ENCODE peak calls at places on chromosomes 13 and 19, in four cellular contexts. One of them, this sample, is unnamed.

GRCh38 chr19:47020992-47021496 is 1.4 kb downstream of the NPAS1 start:
- DNase-seq in K562: peak
- DNase-seq in GM12878: no peak
- DNase-seq in HepG2: no peak
- DNase-seq in this sample: no peak

GRCh38 chr13:66794340-66795031 is 435.6 kb downstream of the PCDH9 start:
- DNase-seq in K562: peak
- DNase-seq in GM12878: no peak
- DNase-seq in HepG2: no peak
- DNase-seq in this sample: no peak

GRCh38 chr13:101453784-101454201 is 1.3 kb downstream of the ITGBL1 start:
- DNase-seq in K562: no peak
- DNase-seq in GM12878: no peak
- DNase-seq in HepG2: no peak
- DNase-seq in this sample: no peak

GRCh38 chr13:23859455-23859854 is 29.7 kb downstream of the MIPEP start:
- DNase-seq in K562: no peak
- DNase-seq in GM12878: no peak
- DNase-seq in HepG2: peak
- DNase-seq in this sample: peak

GRCh38 chr19:48551437-48552302 is at the start of gene SULT2B1:
- DNase-seq in K562: no peak
- DNase-seq in GM12878: no peak
- DNase-seq in HepG2: no peak
- DNase-seq in this sample: peak

GRCh38 chr19:50315773-50316448 is 13.3 kb downstream of the KCNC3 start:
- DNase-seq in K562: peak
- DNase-seq in GM12878: no peak
- DNase-seq in HepG2: no peak
- DNase-seq in this sample: peak

GRCh38 chr13:32426191-32426980 is 1.5 kb downstream of the N4BP2L1 start:
- DNase-seq in K562: no peak
- DNase-seq in GM12878: peak
- DNase-seq in HepG2: no peak
- DNase-seq in this sample: no peak

GRCh38 chr13:80131204-80131603 is 209.7 kb downstream of the SPRY2 start:
- DNase-seq in K562: no peak
- DNase-seq in GM12878: no peak
- DNase-seq in HepG2: no peak
- DNase-seq in this sample: peak

GRCh38 chr13:46676378-46676725 is 120.6 kb downstream of the ESD start:
- DNase-seq in K562: no peak
- DNase-seq in GM12878: no peak
- DNase-seq in HepG2: no peak
- DNase-seq in this sample: no peak

GRCh38 chr19:47267350-47267759 is 7.3 kb upstream of the INAFM1 start:
- DNase-seq in K562: no peak
- DNase-seq in GM12878: no peak
- DNase-seq in HepG2: no peak
- DNase-seq in this sample: no peak

GRCh38 chr13:64074989-64075474 is 2659.4 kb upstream of the PCDH20 start:
- DNase-seq in K562: no peak
- DNase-seq in GM12878: no peak
- DNase-seq in HepG2: peak
- DNase-seq in this sample: no peak

GRCh38 chr13:27211771-27212364 is 39.5 kb upstream of the RPL21 start:
- DNase-seq in K562: no peak
- DNase-seq in GM12878: no peak
- DNase-seq in HepG2: no peak
- DNase-seq in this sample: no peak

GRCh38 chr13:79673993-79674377 is 193.0 kb downstream of the NDFIP2 start:
- DNase-seq in K562: no peak
- DNase-seq in GM12878: no peak
- DNase-seq in HepG2: no peak
- DNase-seq in this sample: no peak

GRCh38 chr13:102847272-102848234 is 1.7 kb downstream of the ERCC5 start:
- DNase-seq in K562: no peak
- DNase-seq in GM12878: no peak
- DNase-seq in HepG2: no peak
- DNase-seq in this sample: peak

GRCh38 chr13:76542176-76542575 is 344.0 kb downstream of the KCTD12 start:
- DNase-seq in K562: no peak
- DNase-seq in GM12878: no peak
- DNase-seq in HepG2: no peak
- DNase-seq in this sample: no peak

GRCh38 chr13:73544175-73544574 is 485.4 kb downstream of the KLF5 start:
- DNase-seq in K562: no peak
- DNase-seq in GM12878: no peak
- DNase-seq in HepG2: no peak
- DNase-seq in this sample: no peak

GRCh38 chr19:13849991-13850909 is 26.7 kb upstream of the NANOS3 start:
- DNase-seq in K562: peak
- DNase-seq in GM12878: no peak
- DNase-seq in HepG2: peak
- DNase-seq in this sample: no peak

GRCh38 chr13:112510002-112510780 is 77.8 kb downstream of the TUBGCP3 start:
- DNase-seq in K562: peak
- DNase-seq in GM12878: no peak
- DNase-seq in HepG2: peak
- DNase-seq in this sample: peak

GRCh38 chr13:64928704-64929499 is 2301.2 kb downstream of the PCDH9 start:
- DNase-seq in K562: no peak
- DNase-seq in GM12878: no peak
- DNase-seq in HepG2: no peak
- DNase-seq in this sample: no peak

GRCh38 chr13:79287994-79288795 is 117.9 kb downstream of the RBM26 start:
- DNase-seq in K562: no peak
- DNase-seq in GM12878: no peak
- DNase-seq in HepG2: no peak
- DNase-seq in this sample: no peak

GRCh38 chr13:100542546-100543156 is 45.9 kb downstream of the GGACT start:
- DNase-seq in K562: peak
- DNase-seq in GM12878: peak
- DNase-seq in HepG2: peak
- DNase-seq in this sample: peak

GRCh38 chr19:6778386-6778785 is 5.9 kb downstream of the VAV1 start:
- DNase-seq in K562: no peak
- DNase-seq in GM12878: no peak
- DNase-seq in HepG2: no peak
- DNase-seq in this sample: no peak

GRCh38 chr13:34148359-34148758 is 330.4 kb downstream of the RFC3 start:
- DNase-seq in K562: no peak
- DNase-seq in GM12878: no peak
- DNase-seq in HepG2: no peak
- DNase-seq in this sample: no peak

GRCh38 chr13:26678796-26679195 is 81.8 kb downstream of the GPR12 start:
- DNase-seq in K562: peak
- DNase-seq in GM12878: no peak
- DNase-seq in HepG2: no peak
- DNase-seq in this sample: no peak

GRCh38 chr13:50650936-50651638 is 192.4 kb downstream of the DLEU7 start:
- DNase-seq in K562: no peak
- DNase-seq in GM12878: no peak
- DNase-seq in HepG2: no peak
- DNase-seq in this sample: no peak

GRCh38 chr13:73056054-73056962 is 2.5 kb upstream of the KLF5 start:
- DNase-seq in K562: no peak
- DNase-seq in GM12878: no peak
- DNase-seq in HepG2: peak
- DNase-seq in this sample: peak

GRCh38 chr13:50417597-50417996 is 402.4 kb downstream of the KCNRG start:
- DNase-seq in K562: no peak
- DNase-seq in GM12878: no peak
- DNase-seq in HepG2: no peak
- DNase-seq in this sample: peak

GRCh38 chr13:73519720-73520119 is 460.9 kb downstream of the KLF5 start:
- DNase-seq in K562: no peak
- DNase-seq in GM12878: no peak
- DNase-seq in HepG2: no peak
- DNase-seq in this sample: no peak

GRCh38 chr19:49847731-49848696 is 2.9 kb upstream of the PTOV1 start:
- DNase-seq in K562: peak
- DNase-seq in GM12878: no peak
- DNase-seq in HepG2: no peak
- DNase-seq in this sample: no peak

GRCh38 chr19:46733693-46734240 is 12.1 kb upstream of the FKRP start:
- DNase-seq in K562: no peak
- DNase-seq in GM12878: no peak
- DNase-seq in HepG2: no peak
- DNase-seq in this sample: no peak

GRCh38 chr13:27599845-27600553 is 20.3 kb downstream of the LNX2 start:
- DNase-seq in K562: peak
- DNase-seq in GM12878: no peak
- DNase-seq in HepG2: peak
- DNase-seq in this sample: peak

GRCh38 chr13:42140494-42140893 is 92.0 kb downstream of the DGKH start:
- DNase-seq in K562: no peak
- DNase-seq in GM12878: no peak
- DNase-seq in HepG2: no peak
- DNase-seq in this sample: no peak

GRCh38 chr19:17642656-17643055 is 45.5 kb downstream of the UNC13A start:
- DNase-seq in K562: no peak
- DNase-seq in GM12878: no peak
- DNase-seq in HepG2: no peak
- DNase-seq in this sample: no peak

GRCh38 chr19:13154911-13155471 is 4.8 kb downstream of the IER2 start:
- DNase-seq in K562: peak
- DNase-seq in GM12878: no peak
- DNase-seq in HepG2: peak
- DNase-seq in this sample: no peak

GRCh38 chr19:19550454-19550842 is 12.4 kb downstream of the CILP2 start:
- DNase-seq in K562: no peak
- DNase-seq in GM12878: no peak
- DNase-seq in HepG2: no peak
- DNase-seq in this sample: no peak

GRCh38 chr13:110251227-110251791 is 55.6 kb downstream of the COL4A1 start:
- DNase-seq in K562: no peak
- DNase-seq in GM12878: no peak
- DNase-seq in HepG2: no peak
- DNase-seq in this sample: no peak

GRCh38 chr13:38879278-38879677 is 111.4 kb downstream of the STOML3 start:
- DNase-seq in K562: no peak
- DNase-seq in GM12878: no peak
- DNase-seq in HepG2: no peak
- DNase-seq in this sample: no peak

GRCh38 chr19:925912-926594 is at the start of gene ARID3A:
- DNase-seq in K562: peak
- DNase-seq in GM12878: no peak
- DNase-seq in HepG2: no peak
- DNase-seq in this sample: peak
- TF ChIP-seq POLR2AphosphoS2 in K562: no peak
- TF ChIP-seq POLR2AphosphoS2 in GM12878: peak
- TF ChIP-seq POLR2AphosphoS2 in HepG2: no peak
- TF ChIP-seq POLR2AphosphoS2 in this sample: no peak

GRCh38 chr19:2586196-2586595 is 110.3 kb downstream of the GADD45B start:
- DNase-seq in K562: no peak
- DNase-seq in GM12878: no peak
- DNase-seq in HepG2: no peak
- DNase-seq in this sample: no peak
- TF ChIP-seq POLR2AphosphoS2 in K562: no peak
- TF ChIP-seq POLR2AphosphoS2 in GM12878: no peak
- TF ChIP-seq POLR2AphosphoS2 in HepG2: no peak
- TF ChIP-seq POLR2AphosphoS2 in this sample: no peak

DNA sequence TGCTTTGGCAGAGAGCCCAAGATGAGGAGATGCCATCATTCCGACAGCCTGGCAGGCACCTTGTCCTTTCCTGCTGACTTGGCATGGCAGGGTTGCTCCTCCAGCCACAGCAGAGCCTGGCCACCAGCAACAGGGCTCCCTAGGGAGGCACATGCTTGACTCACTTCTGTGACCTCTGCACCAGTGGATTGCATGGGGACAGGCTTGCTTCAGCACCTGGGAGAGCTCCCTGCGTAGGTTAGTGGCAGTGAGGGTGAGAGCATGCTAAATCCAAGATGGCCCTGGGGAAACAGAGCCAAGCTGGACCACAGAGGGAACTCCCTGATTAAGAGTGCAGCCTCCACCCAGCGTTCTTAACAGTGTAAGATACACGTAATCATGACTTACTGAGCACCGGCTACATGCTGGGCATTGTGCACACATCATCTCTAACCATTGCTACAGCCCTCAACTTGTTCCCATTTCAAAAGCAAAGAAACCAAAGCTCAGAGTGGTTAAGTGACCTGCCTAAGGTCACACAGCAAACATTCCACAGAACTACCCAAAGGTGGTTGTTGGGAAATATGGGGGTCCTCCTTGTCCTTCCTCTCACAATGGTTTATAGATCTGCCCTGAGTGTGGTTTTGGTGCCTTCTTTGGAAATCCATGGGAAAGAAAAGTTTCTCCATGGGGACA is 116.6 kb upstream of the UQCRFS1 start:
- DNase-seq in K562: peak
- DNase-seq in GM12878: no peak
- DNase-seq in HepG2: peak
- DNase-seq in this sample: no peak
- TF ChIP-seq POLR2AphosphoS2 in K562: no peak
- TF ChIP-seq POLR2AphosphoS2 in GM12878: no peak
- TF ChIP-seq POLR2AphosphoS2 in HepG2: no peak
- TF ChIP-seq POLR2AphosphoS2 in this sample: no peak

DNA sequence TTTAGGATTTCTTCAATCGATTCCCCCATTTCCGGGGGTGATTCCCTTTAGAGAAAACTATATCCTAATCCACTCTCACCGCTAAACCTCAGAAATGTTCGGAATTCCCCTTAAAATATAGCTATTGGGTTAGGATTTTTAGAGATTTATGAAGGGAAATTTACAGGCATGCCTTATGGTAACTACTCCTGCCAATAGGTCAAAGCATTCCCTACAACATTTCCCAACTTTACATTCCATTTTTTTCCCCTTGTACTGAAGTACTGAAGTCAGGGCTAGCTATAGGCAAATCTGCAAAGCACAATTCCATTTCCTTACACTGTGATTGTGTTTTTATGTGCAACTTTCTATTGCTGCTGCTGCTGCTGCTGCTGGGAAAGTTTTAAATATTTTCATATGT is 2.1 kb downstream of the EDNRB start:
- DNase-seq in K562: no peak
- DNase-seq in GM12878: no peak
- DNase-seq in HepG2: no peak
- DNase-seq in this sample: no peak
- TF ChIP-seq POLR2AphosphoS2 in K562: no peak
- TF ChIP-seq POLR2AphosphoS2 in GM12878: no peak
- TF ChIP-seq POLR2AphosphoS2 in HepG2: no peak
- TF ChIP-seq POLR2AphosphoS2 in this sample: no peak

GRCh38 chr13:29511980-29512379 is 83.5 kb downstream of the SLC7A1 start:
- DNase-seq in K562: no peak
- DNase-seq in GM12878: no peak
- DNase-seq in HepG2: no peak
- DNase-seq in this sample: no peak

GRCh38 chr13:29508874-29509249 is 86.6 kb downstream of the SLC7A1 start:
- DNase-seq in K562: no peak
- DNase-seq in GM12878: no peak
- DNase-seq in HepG2: no peak
- DNase-seq in this sample: no peak

GRCh38 chr13:29509999-29510586 is 85.4 kb downstream of the SLC7A1 start:
- DNase-seq in K562: no peak
- DNase-seq in GM12878: no peak
- DNase-seq in HepG2: no peak
- DNase-seq in this sample: no peak

GRCh38 chr13:29511439-29511814 is 84.1 kb downstream of the SLC7A1 start:
- DNase-seq in K562: no peak
- DNase-seq in GM12878: no peak
- DNase-seq in HepG2: no peak
- DNase-seq in this sample: no peak

GRCh38 chr13:29510698-29511438 is 84.6 kb downstream of the SLC7A1 start:
- DNase-seq in K562: no peak
- DNase-seq in GM12878: no peak
- DNase-seq in HepG2: no peak
- DNase-seq in this sample: no peak
- TF ChIP-seq POLR2AphosphoS2 in K562: peak
- TF ChIP-seq POLR2AphosphoS2 in GM12878: no peak
- TF ChIP-seq POLR2AphosphoS2 in HepG2: no peak
- TF ChIP-seq POLR2AphosphoS2 in this sample: no peak

This sample was measured in A549.